ENCODE peak calls at places on chromosome 6, in four cellular contexts. W is brain microvascular endothelial cell, F is dorsolateral prefrontal cortex, E is suprapubic skin. I is an unnamed sample.

GRCh38 chr6:7669742-7670141 is 56.2 kb upstream of the BMP6 start:
- DNase-seq in W (no peak), F (no peak), E (no peak), I (no peak)

GRCh38 chr6:165008971-165009370 is 300.4 kb downstream of the C6orf118 start:
- DNase-seq in W (no peak), F (no peak), E (no peak), I (no peak)

GRCh38 chr6:38503032-38503784 is 136.5 kb downstream of the BTBD9 start:
- DNase-seq in W (no peak), F (no peak), E (no peak), I (no peak)

GRCh38 chr6:75331134-75331533 is 46.5 kb upstream of the TMEM30A start:
- DNase-seq in W (peak), F (no peak), E (no peak), I (no peak)

GRCh38 chr6:159480471-159480870 is 212.6 kb downstream of the SOD2 start:
- DNase-seq in W (no peak), F (no peak), E (no peak), I (no peak)

GRCh38 chr6:30260036-30260504 is 46.9 kb upstream of the TRIM26 start:
- DNase-seq in W (no peak), F (peak), E (no peak), I (peak)

GRCh38 chr6:138963531-138963930 is 24.5 kb downstream of the REPS1 start:
- DNase-seq in W (no peak), F (no peak), E (no peak), I (no peak)

GRCh38 chr6:5389086-5389745 is 127.9 kb downstream of the FARS2 start:
- DNase-seq in W (no peak), F (no peak), E (no peak), I (no peak)

GRCh38 chr6:131685266-131685780 is 15.9 kb downstream of the OR2A4 start:
- DNase-seq in W (no peak), F (no peak), E (no peak), I (no peak)

GRCh38 chr6:52124126-52125121 is 37.0 kb upstream of the PKHD1 start:
- DNase-seq in W (no peak), F (no peak), E (no peak), I (no peak)

GRCh38 chr6:34000281-34000680 is 145.6 kb downstream of the GRM4 start:
- DNase-seq in W (no peak), F (no peak), E (no peak), I (peak)

GRCh38 chr6:144248470-144249301 is 36.4 kb upstream of the UTRN start:
- DNase-seq in W (peak), F (no peak), E (no peak), I (no peak)

GRCh38 chr6:71531006-71531405 is 242.4 kb downstream of the OGFRL1 start:
- DNase-seq in W (no peak), F (no peak), E (no peak), I (no peak)

GRCh38 chr6:155240905-155241600 is 22.8 kb upstream of the CLDN20 start:
- DNase-seq in W (no peak), F (no peak), E (no peak), I (no peak)

GRCh38 chr6:158969148-158969547 is 30.9 kb downstream of the RSPH3 start:
- DNase-seq in W (no peak), F (no peak), E (no peak), I (no peak)

GRCh38 chr6:109768485-109768884 is 77.4 kb downstream of the FIG4 start:
- DNase-seq in W (peak), F (no peak), E (no peak), I (no peak)

GRCh38 chr6:137155830-137156229 is 17.6 kb downstream of the IL22RA2 start:
- DNase-seq in W (peak), F (no peak), E (no peak), I (no peak)

GRCh38 chr6:52183131-52183530 is 3.0 kb upstream of the IL17A start:
- DNase-seq in W (no peak), F (no peak), E (no peak), I (no peak)

GRCh38 chr6:155125916-155126315 is 130.8 kb downstream of the TIAM2 start:
- DNase-seq in W (no peak), F (no peak), E (no peak), I (no peak)

GRCh38 chr6:39389372-39389767 is 66.9 kb upstream of the KCNK16 start:
- DNase-seq in W (peak), F (no peak), E (no peak), I (no peak)

GRCh38 chr6:158807515-158808441 is 11.4 kb downstream of the EZR start:
- DNase-seq in W (no peak), F (no peak), E (no peak), I (no peak)

GRCh38 chr6:18203786-18204185 is 48.6 kb downstream of the KDM1B start:
- DNase-seq in W (peak), F (no peak), E (no peak), I (no peak)

GRCh38 chr6:121335111-121336008 is 1.1 kb upstream of the TBC1D32 start:
- DNase-seq in W (no peak), F (no peak), E (no peak), I (no peak)

GRCh38 chr6:125986956-125987617 is 747 bp downstream of the TRMT11 start:
- DNase-seq in W (no peak), F (no peak), E (no peak), I (no peak)

GRCh38 chr6:41548098-41548840 is 2.1 kb downstream of the FOXP4 start:
- DNase-seq in W (no peak), F (no peak), E (no peak), I (no peak)

GRCh38 chr6:150403458-150404245 is 34.8 kb downstream of the IYD start:
- DNase-seq in W (peak), F (no peak), E (no peak), I (peak)

GRCh38 chr6:43120938-43121913 is 45.1 kb downstream of the PTK7 start:
- DNase-seq in W (peak), F (no peak), E (peak), I (peak)

GRCh38 chr6:30075987-30076311 is 380 bp upstream of the RNF39 start:
- DNase-seq in W (no peak), F (no peak), E (no peak), I (no peak)

GRCh38 chr6:116034327-116034726 is 26.4 kb downstream of the FRK start:
- DNase-seq in W (peak), F (no peak), E (no peak), I (no peak)

GRCh38 chr6:28867078-28867414 is 56.7 kb downstream of the TRIM27 start:
- DNase-seq in W (no peak), F (no peak), E (no peak), I (no peak)

GRCh38 chr6:106204961-106205360 is 118.8 kb downstream of the PRDM1 start:
- DNase-seq in W (no peak), F (no peak), E (no peak), I (no peak)
- H3K27ac ChIP-seq in W (no peak), F (no peak), E (no peak), I (no peak)

GRCh38 chr6:166565084-166565651 is 21.3 kb downstream of the RAMACL start:
- DNase-seq in W (no peak), F (no peak), E (no peak), I (peak)
- H3K27ac ChIP-seq in W (no peak), F (no peak), E (no peak), I (no peak)

DNA sequence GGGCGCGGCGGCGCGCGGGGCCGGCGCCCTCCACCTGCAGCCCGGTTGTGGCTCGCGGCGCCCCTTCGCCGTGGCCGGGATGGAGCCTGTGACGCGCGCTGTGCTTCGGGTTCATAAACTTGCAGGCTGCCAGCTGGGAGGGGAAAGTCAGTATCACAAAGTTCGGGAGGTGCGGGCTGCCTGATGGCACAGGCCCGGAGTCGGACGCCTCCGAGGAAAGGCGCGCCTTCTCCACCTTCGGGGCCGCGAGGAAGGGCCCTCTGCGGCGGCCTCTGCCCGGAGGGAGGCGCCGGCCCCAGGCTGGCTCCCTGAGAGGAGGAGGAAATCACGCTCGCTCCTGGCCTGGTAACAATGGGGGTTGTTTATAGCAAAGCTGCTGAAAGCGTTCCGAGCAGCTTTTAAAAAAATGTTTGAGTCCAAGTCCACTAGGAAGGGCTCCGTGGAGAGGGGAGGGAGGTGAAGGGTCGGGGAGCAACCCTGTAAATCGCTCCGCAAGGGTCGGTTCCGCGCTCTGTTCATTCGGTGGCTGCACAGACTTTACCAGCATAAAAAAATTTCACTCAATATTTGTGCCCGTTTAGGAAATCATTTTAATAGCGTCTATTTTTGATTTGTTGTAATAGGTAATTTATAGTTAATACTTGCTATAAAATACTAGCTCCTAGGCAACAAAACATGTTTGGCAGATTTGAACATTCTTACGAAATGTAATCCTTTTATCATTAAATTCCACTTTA is 1.0 kb downstream of the AFDN start:
- DNase-seq in W (no peak), F (peak), E (no peak), I (peak)
- H3K27ac ChIP-seq in W (peak), F (peak), E (peak), I (no peak)

GRCh38 chr6:90368601-90369000 is 72.0 kb upstream of the BACH2 start:
- DNase-seq in W (peak), F (no peak), E (no peak), I (no peak)

GRCh38 chr6:90370493-90370959 is 73.9 kb upstream of the BACH2 start:
- DNase-seq in W (no peak), F (no peak), E (no peak), I (no peak)

GRCh38 chr6:90369024-90369519 is 72.4 kb upstream of the BACH2 start:
- DNase-seq in W (peak), F (no peak), E (no peak), I (peak)

GRCh38 chr6:90368001-90368400 is 71.4 kb upstream of the BACH2 start:
- DNase-seq in W (no peak), F (no peak), E (no peak), I (no peak)

GRCh38 chr6:90369651-90370050 is 73.0 kb upstream of the BACH2 start:
- DNase-seq in W (peak), F (no peak), E (no peak), I (no peak)
- H3K27ac ChIP-seq in W (peak), F (no peak), E (peak), I (peak)